ENCODE peak calls at places on chromosomes 1 and 21, in ten cellular contexts. U is keratinocyte; J is PC-9; B is left ventricle myocardium inferior; R is upper lobe of right lung; M is osteoblast; X is Panc1; H is naive thymus-derived CD4-positive, alpha-beta T cell; K is CD8-positive, alpha-beta T cell; A is mesendoderm. D is an unnamed sample.

GRCh38 chr1:41496080-41497055 is 11.9 kb upstream of the EDN2 start:
- DNase-seq in K (no peak), X (no peak), J (peak; percentile 94), M (peak; percentile 98), B (peak; percentile 92), U (no peak), H (no peak), R (peak; percentile 94), A (peak; percentile 96), D (peak; percentile 95)

GRCh38 chr21:39373634-39374033 is 24.7 kb upstream of the HMGN1 start:
- DNase-seq in A (peak; percentile 66), H (peak; percentile 32), B (no peak), J (no peak), K (no peak), R (no peak), X (no peak), M (peak; percentile 90), U (no peak), D (no peak)

GRCh38 chr1:168706376-168706995 is 22.5 kb downstream of the DPT start:
- DNase-seq in J (no peak), U (no peak), H (no peak), A (no peak), X (no peak), R (no peak), M (no peak), K (no peak), B (no peak), D (no peak)

GRCh38 chr1:30684881-30685795 is 38.2 kb downstream of the MATN1 start:
- DNase-seq in K (no peak), J (peak; percentile 96), R (peak; percentile 86), B (peak; percentile 28), M (no peak), U (no peak), H (no peak), A (peak; percentile 99), X (no peak), D (no peak)

GRCh38 chr1:81702903-81703302 is 97.8 kb upstream of the ADGRL2 start:
- DNase-seq in R (no peak), A (no peak), H (no peak), B (no peak), J (no peak), M (peak; percentile 46), X (no peak), U (no peak), K (no peak), D (no peak)

GRCh38 chr1:215517441-215517891 is 49.6 kb upstream of the KCTD3 start:
- DNase-seq in A (peak; percentile 54), R (no peak), B (no peak), X (no peak), M (peak; percentile 70), K (no peak), U (no peak), J (peak; percentile 22), H (no peak), D (no peak)

GRCh38 chr1:115133440-115133839 is 44.1 kb upstream of the TSPAN2 start:
- DNase-seq in A (peak; percentile 60), U (no peak), X (no peak), R (no peak), K (no peak), B (no peak), M (peak; percentile 61), J (no peak), H (no peak), D (no peak)

GRCh38 chr1:22045604-22046228 is 6.8 kb upstream of the CDC42 start:
- DNase-seq in U (no peak), J (no peak), A (no peak), X (no peak), H (no peak), M (no peak), K (no peak), B (no peak), R (peak; percentile 4), D (no peak)

GRCh38 chr1:44672254-44672955 is 1.9 kb downstream of the TMEM53 start:
- DNase-seq in B (no peak), U (no peak), R (peak; percentile 66), H (no peak), X (no peak), K (no peak), J (peak; percentile 75), M (no peak), A (peak; percentile 89), D (peak; percentile 74)

GRCh38 chr1:232922475-232922874 is 27.9 kb upstream of the NTPCR start:
- DNase-seq in K (no peak), M (peak; percentile 53), U (no peak), R (no peak), H (no peak), B (no peak), X (no peak), A (no peak), J (no peak), D (no peak)

GRCh38 chr1:110082477-110082876 is 12.0 kb upstream of the ALX3 start:
- DNase-seq in J (no peak), K (no peak), M (no peak), X (no peak), H (no peak), B (no peak), R (no peak), A (no peak), U (no peak), D (no peak)

GRCh38 chr1:159005676-159006075 is 4.0 kb upstream of the IFI16 start:
- DNase-seq in U (no peak), B (no peak), H (no peak), K (no peak), M (no peak), A (peak; percentile 89), X (no peak), J (no peak), R (no peak), D (no peak)

GRCh38 chr1:159008744-159009188 is 941 bp upstream of the IFI16 start:
- DNase-seq in U (no peak), J (no peak), H (peak; percentile 50), M (no peak), X (no peak), R (no peak), B (no peak), A (no peak), K (peak; percentile 77), D (no peak)

GRCh38 chr1:159009287-159009686 is 420 bp upstream of the IFI16 start:
- DNase-seq in X (no peak), U (no peak), A (no peak), K (no peak), H (no peak), B (no peak), J (no peak), M (no peak), R (no peak), D (no peak)

GRCh38 chr1:159007734-159008133 is 2.0 kb upstream of the IFI16 start:
- DNase-seq in U (no peak), M (no peak), K (no peak), H (no peak), B (no peak), R (no peak), X (no peak), A (no peak), J (no peak), D (no peak)

DNA sequence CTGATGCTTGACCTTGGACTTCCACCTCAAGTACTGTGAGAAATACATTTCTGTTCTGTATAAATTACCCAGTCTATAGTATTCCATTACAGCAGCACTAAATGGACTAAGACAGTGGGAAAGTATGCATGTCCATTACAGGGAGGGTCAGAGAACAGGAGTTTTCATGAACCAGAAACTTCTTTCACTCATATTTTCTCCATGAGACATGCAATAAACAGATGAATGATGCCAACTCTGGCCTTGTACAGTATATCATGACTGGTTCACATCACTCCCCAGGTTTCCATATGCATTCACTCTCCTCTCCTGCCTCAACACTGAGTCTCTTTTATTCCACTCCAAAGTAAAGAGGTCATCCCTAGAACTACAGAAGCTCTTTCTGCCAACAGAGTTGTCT is 4.5 kb upstream of the IFI16 start:
- DNase-seq in B (no peak), H (no peak), J (no peak), U (no peak), R (no peak), X (no peak), M (no peak), K (no peak), A (no peak), D (no peak)
- H3K27ac ChIP-seq in B (peak overlapping the region; percentile 80), H (no peak overlapping the region), J (no peak overlapping the region), U (no peak overlapping the region), R (peak overlapping the region; percentile 40), X (no peak overlapping the region), M (no peak overlapping the region), K (no peak overlapping the region), A (peak overlapping the region; percentile 47), D (peak overlapping the region; percentile 20)

DNA sequence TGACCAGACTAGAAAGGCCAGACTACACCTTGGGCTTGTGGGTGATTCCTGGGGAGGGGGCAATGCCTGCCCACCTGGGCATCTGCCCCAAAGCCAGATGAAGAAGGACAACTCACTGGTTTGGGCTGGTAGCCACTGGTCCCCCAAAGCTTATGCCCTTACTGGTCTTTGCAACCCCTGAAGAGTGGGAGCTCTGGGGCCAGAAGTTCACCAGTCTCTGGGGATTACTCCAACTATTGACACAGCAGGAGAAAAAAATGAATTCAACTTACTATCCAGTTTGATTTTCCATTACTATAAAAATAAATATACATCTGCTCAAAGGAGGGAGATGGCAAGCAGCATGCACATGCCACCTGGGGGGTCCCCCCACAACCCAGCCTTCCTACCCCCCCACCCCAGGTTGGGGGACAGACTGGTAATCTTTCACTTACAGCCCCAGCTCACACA is 2.6 kb downstream of the AHDC1 start:
- DNase-seq in R (no peak), J (no peak), H (no peak), X (no peak), M (peak; percentile 87), B (no peak), U (no peak), K (no peak), A (no peak), D (no peak)
- H3K4me1 ChIP-seq in R (peaks cover 52% of the 10 kb centered on the region), J (peaks cover 13% of the 10 kb centered on the region), H (peaks cover 46% of the 10 kb centered on the region), X (peaks cover 61% of the 10 kb centered on the region), M (peaks cover 51% of the 10 kb centered on the region), B (peaks cover 96% of the 10 kb centered on the region), U (peaks cover 42% of the 10 kb centered on the region), K (peaks cover 75% of the 10 kb centered on the region), A (peaks cover 15% of the 10 kb centered on the region), D (peaks cover 38% of the 10 kb centered on the region)

GRCh38 chr1:207849016-207849415 is 61.9 kb downstream of the CD34 start:
- DNase-seq in B (no peak), R (no peak), H (no peak), M (no peak), K (peak; percentile 27), J (no peak), U (no peak), X (no peak), A (no peak), D (no peak)
- H3K27ac ChIP-seq in B (peak overlapping the region; percentile 86), R (peak overlapping the region; percentile 67), H (no peak overlapping the region), M (peak overlapping the region; percentile 29), K (no peak overlapping the region), J (no peak overlapping the region), U (peak overlapping the region; percentile 64), X (no peak overlapping the region), A (no peak overlapping the region), D (peak overlapping the region; percentile 74)

DNA sequence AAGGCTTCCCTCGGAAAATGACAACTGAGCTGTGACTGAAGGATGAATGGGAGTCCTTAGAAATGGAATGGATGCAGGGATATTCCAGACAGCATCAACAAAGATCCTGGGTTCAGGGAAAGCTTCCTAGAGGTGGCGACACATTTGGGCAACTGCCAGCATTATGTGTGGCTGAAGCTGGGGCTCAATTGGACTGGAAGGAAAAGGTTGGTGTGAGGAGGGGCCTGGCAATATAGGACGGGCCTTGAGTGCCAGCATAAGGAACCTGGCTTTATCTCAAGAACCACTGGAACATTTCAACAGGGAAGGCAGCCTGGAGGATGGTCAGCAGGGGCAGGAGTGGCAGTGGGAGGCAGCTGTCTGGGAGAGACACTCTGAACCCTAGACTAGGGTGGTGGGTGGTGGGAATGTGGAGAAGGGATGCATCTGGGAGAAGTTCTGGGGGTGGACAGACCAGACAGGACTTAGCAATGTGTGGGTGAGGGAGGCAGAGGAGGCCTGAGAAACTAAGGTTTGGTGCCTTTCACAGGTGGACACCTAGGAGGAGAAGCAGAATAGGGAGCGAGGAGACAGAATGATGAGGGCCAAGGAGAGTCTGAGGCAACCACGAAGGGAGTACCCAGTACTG is 3.5 kb downstream of the SH3BGRL3 start:
- DNase-seq in X (no peak), A (no peak), R (no peak), B (no peak), U (no peak), H (no peak), K (no peak), J (no peak), M (peak; percentile 77), D (no peak)
- H3K4me1 ChIP-seq in X (peaks cover 36% of the 10 kb centered on the region), A (peaks cover 13% of the 10 kb centered on the region), R (peaks cover 64% of the 10 kb centered on the region), B (peaks cover 92% of the 10 kb centered on the region), U (peaks cover 50% of the 10 kb centered on the region), H (peaks cover 89% of the 10 kb centered on the region), K (peaks cover 92% of the 10 kb centered on the region), J (peaks cover 28% of the 10 kb centered on the region), M (peaks cover 67% of the 10 kb centered on the region), D (peaks cover 39% of the 10 kb centered on the region)